ENCODE peak calls at places on chromosomes 4 and X, in four cellular contexts. R is Daoy; K is HuH-7; M is stimulated activated CD8-positive, alpha-beta memory T cell treated with anti-CD3 and anti-CD28 coated beads, Interleukin-7, amount 100 ng/mL, for 48 hours. T is an unnamed sample.

GRCh38 chr4:127995776-127996175 is 30.6 kb downstream of the ABHD18 start:
- DNase-seq in R (peak; percentile 33), K (no peak), M (no peak), T (no peak)

GRCh38 chr4:120066525-120067333 is at the start of gene MAD2L1:
- DNase-seq in R (peak; percentile 96), M (peak; percentile 95), K (peak; percentile 69), T (peak; percentile 97)

GRCh38 chr4:144659493-144659892 is 13.5 kb downstream of the HHIP start:
- DNase-seq in M (no peak), K (no peak), R (no peak), T (no peak)

GRCh38 chr4:48078862-48079655 is 55.0 kb downstream of the TXK start:
- DNase-seq in M (no peak), R (peak; percentile 15), K (no peak), T (no peak)

GRCh38 chrX:64176876-64177275 is 28.6 kb downstream of the AMER1 start:
- DNase-seq in R (no peak), M (no peak), K (no peak), T (no peak)

GRCh38 chrX:39409246-39409917 is 608.1 kb downstream of the MID1IP1 start:
- DNase-seq in M (no peak), R (peak; percentile 22), K (no peak), T (no peak)

GRCh38 chrX:41737065-41737464 is 13.1 kb downstream of the GPR82 start:
- DNase-seq in M (peak; percentile 10), K (no peak), R (no peak), T (no peak)

GRCh38 chr4:139167774-139168444 is 9.1 kb downstream of the ELF2 start:
- DNase-seq in R (no peak), K (no peak), M (no peak), T (no peak)

GRCh38 chr4:188403272-188403671 is 264.0 kb downstream of the TRIML1 start:
- DNase-seq in K (no peak), R (peak; percentile 23), M (no peak), T (no peak)

GRCh38 chrX:41180194-41180902 is 95.1 kb downstream of the USP9X start:
- DNase-seq in R (peak; percentile 34), K (peak; percentile 6), M (no peak), T (no peak)

GRCh38 chr4:105644270-105644669 is 64.2 kb downstream of the INTS12 start:
- DNase-seq in K (no peak), R (no peak), M (no peak), T (no peak)

GRCh38 chr4:5238106-5238505 is 186.8 kb downstream of the STK32B start:
- DNase-seq in R (peak; percentile 30), K (no peak), M (no peak), T (no peak)

GRCh38 chrX:66633541-66633940 is 5.3 kb downstream of the EDA2R start:
- DNase-seq in K (no peak), R (peak; percentile 6), M (no peak), T (no peak)